ENCODE peak calls at places on chromosomes 5 and 9, in eight cellular contexts. One of them, this sample, is unnamed.

GRCh38 chr5:156912869-156913268 is 50.2 kb downstream of the TIMD4 start:
- DNase-seq in neural progenitor cell: no peak
- DNase-seq in tibial nerve: no peak
- DNase-seq in HCT116: no peak
- DNase-seq in left lung: no peak
- DNase-seq in lung: no peak
- DNase-seq in heart right ventricle: no peak
- DNase-seq in Panc1: no peak
- DNase-seq in this sample: no peak

GRCh38 chr9:37899041-37899440 is 4.9 kb downstream of the SLC25A51 start:
- DNase-seq in neural progenitor cell: no peak
- DNase-seq in tibial nerve: no peak
- DNase-seq in HCT116: no peak
- DNase-seq in left lung: no peak
- DNase-seq in lung: no peak
- DNase-seq in heart right ventricle: no peak
- DNase-seq in Panc1: no peak
- DNase-seq in this sample: no peak

GRCh38 chr5:111072949-111073682 is 1.6 kb downstream of the TSLP start:
- DNase-seq in neural progenitor cell: peak; percentile 74
- DNase-seq in tibial nerve: no peak
- DNase-seq in HCT116: peak; percentile 19
- DNase-seq in left lung: peak; percentile 88
- DNase-seq in lung: peak; percentile 74
- DNase-seq in heart right ventricle: peak; percentile 62
- DNase-seq in Panc1: no peak
- DNase-seq in this sample: peak; percentile 56

GRCh38 chr9:34318163-34318790 is 10.8 kb downstream of the KIF24 start:
- DNase-seq in neural progenitor cell: no peak
- DNase-seq in tibial nerve: no peak
- DNase-seq in HCT116: no peak
- DNase-seq in left lung: peak; percentile 76
- DNase-seq in lung: no peak
- DNase-seq in heart right ventricle: no peak
- DNase-seq in Panc1: no peak
- DNase-seq in this sample: no peak

GRCh38 chr9:131762356-131762932 is 22.6 kb upstream of the RAPGEF1 start:
- DNase-seq in neural progenitor cell: peak; percentile 89
- DNase-seq in tibial nerve: peak; percentile 41
- DNase-seq in HCT116: peak; percentile 43
- DNase-seq in left lung: peak; percentile 96
- DNase-seq in lung: peak; percentile 65
- DNase-seq in heart right ventricle: peak; percentile 53
- DNase-seq in Panc1: no peak
- DNase-seq in this sample: peak; percentile 52

GRCh38 chr5:102807878-102808502 is 52.9 kb downstream of the PAM start:
- DNase-seq in neural progenitor cell: peak; percentile 47
- DNase-seq in tibial nerve: no peak
- DNase-seq in HCT116: no peak
- DNase-seq in left lung: no peak
- DNase-seq in lung: no peak
- DNase-seq in heart right ventricle: no peak
- DNase-seq in Panc1: no peak
- DNase-seq in this sample: no peak

GRCh38 chr5:54009828-54010227 is 300.5 kb downstream of the ARL15 start:
- DNase-seq in neural progenitor cell: peak; percentile 66
- DNase-seq in tibial nerve: no peak
- DNase-seq in HCT116: no peak
- DNase-seq in left lung: no peak
- DNase-seq in lung: no peak
- DNase-seq in heart right ventricle: no peak
- DNase-seq in Panc1: no peak
- DNase-seq in this sample: no peak

GRCh38 chr9:98856982-98857381 is 49.5 kb downstream of the GALNT12 start:
- DNase-seq in neural progenitor cell: no peak
- DNase-seq in tibial nerve: no peak
- DNase-seq in HCT116: no peak
- DNase-seq in left lung: no peak
- DNase-seq in lung: no peak
- DNase-seq in heart right ventricle: no peak
- DNase-seq in Panc1: no peak
- DNase-seq in this sample: no peak

GRCh38 chr9:137582286-137582860 is 3.6 kb upstream of the DPH7 start:
- DNase-seq in neural progenitor cell: peak; percentile 57
- DNase-seq in tibial nerve: no peak
- DNase-seq in HCT116: no peak
- DNase-seq in left lung: no peak
- DNase-seq in lung: no peak
- DNase-seq in heart right ventricle: no peak
- DNase-seq in Panc1: no peak
- DNase-seq in this sample: no peak

GRCh38 chr9:129561594-129562281 is 59.2 kb downstream of the C9orf50 start:
- DNase-seq in neural progenitor cell: peak; percentile 56
- DNase-seq in tibial nerve: no peak
- DNase-seq in HCT116: no peak
- DNase-seq in left lung: peak; percentile 78
- DNase-seq in lung: peak; percentile 60
- DNase-seq in heart right ventricle: no peak
- DNase-seq in Panc1: no peak
- DNase-seq in this sample: no peak

GRCh38 chr5:129204525-129204924 is 110.0 kb downstream of the ISOC1 start:
- DNase-seq in neural progenitor cell: no peak
- DNase-seq in tibial nerve: no peak
- DNase-seq in HCT116: no peak
- DNase-seq in left lung: no peak
- DNase-seq in lung: no peak
- DNase-seq in heart right ventricle: no peak
- DNase-seq in Panc1: no peak
- DNase-seq in this sample: no peak

GRCh38 chr5:100590867-100591266 is 55.7 kb downstream of the FAM174A start:
- DNase-seq in neural progenitor cell: no peak
- DNase-seq in tibial nerve: no peak
- DNase-seq in HCT116: no peak
- DNase-seq in left lung: no peak
- DNase-seq in lung: no peak
- DNase-seq in heart right ventricle: no peak
- DNase-seq in Panc1: no peak
- DNase-seq in this sample: no peak

GRCh38 chr5:115520191-115520590 is 24.4 kb downstream of the FEM1C start:
- DNase-seq in neural progenitor cell: no peak
- DNase-seq in tibial nerve: no peak
- DNase-seq in HCT116: no peak
- DNase-seq in left lung: no peak
- DNase-seq in lung: no peak
- DNase-seq in heart right ventricle: no peak
- DNase-seq in Panc1: no peak
- DNase-seq in this sample: no peak

GRCh38 chr9:36742264-36742663 is 169.6 kb downstream of the MELK start:
- DNase-seq in neural progenitor cell: no peak
- DNase-seq in tibial nerve: no peak
- DNase-seq in HCT116: no peak
- DNase-seq in left lung: no peak
- DNase-seq in lung: no peak
- DNase-seq in heart right ventricle: no peak
- DNase-seq in Panc1: no peak
- DNase-seq in this sample: no peak

GRCh38 chr5:132491368-132492364 is 1.1 kb upstream of the IRF1 start:
- DNase-seq in neural progenitor cell: peak; percentile 21
- DNase-seq in tibial nerve: no peak
- DNase-seq in HCT116: no peak
- DNase-seq in left lung: peak; percentile 55
- DNase-seq in lung: peak; percentile 28
- DNase-seq in heart right ventricle: no peak
- DNase-seq in Panc1: no peak
- DNase-seq in this sample: peak; percentile 50
- H3K27ac ChIP-seq in neural progenitor cell: no peak overlapping the region
- H3K27ac ChIP-seq in tibial nerve: peak overlapping the region; percentile 99
- H3K27ac ChIP-seq in HCT116: peak overlapping the region; percentile 96
- H3K27ac ChIP-seq in left lung: peak overlapping the region; percentile 94
- H3K27ac ChIP-seq in lung: peak overlapping the region; percentile 99
- H3K27ac ChIP-seq in heart right ventricle: peak overlapping the region; percentile 100
- H3K27ac ChIP-seq in Panc1: peak overlapping the region; percentile 89
- H3K27ac ChIP-seq in this sample: peak overlapping the region; percentile 92

GRCh38 chr5:87125796-87126195 is 141.9 kb upstream of the RASA1 start:
- DNase-seq in neural progenitor cell: no peak
- DNase-seq in tibial nerve: no peak
- DNase-seq in HCT116: no peak
- DNase-seq in left lung: no peak
- DNase-seq in lung: no peak
- DNase-seq in heart right ventricle: no peak
- DNase-seq in Panc1: no peak
- DNase-seq in this sample: no peak

GRCh38 chr5:87120518-87121314 is 147.0 kb upstream of the RASA1 start:
- DNase-seq in neural progenitor cell: no peak
- DNase-seq in tibial nerve: no peak
- DNase-seq in HCT116: peak; percentile 85
- DNase-seq in left lung: no peak
- DNase-seq in lung: no peak
- DNase-seq in heart right ventricle: no peak
- DNase-seq in Panc1: peak; percentile 42
- DNase-seq in this sample: peak; percentile 48

GRCh38 chr5:87122171-87122977 is 145.3 kb upstream of the RASA1 start:
- DNase-seq in neural progenitor cell: no peak
- DNase-seq in tibial nerve: no peak
- DNase-seq in HCT116: no peak
- DNase-seq in left lung: no peak
- DNase-seq in lung: no peak
- DNase-seq in heart right ventricle: no peak
- DNase-seq in Panc1: no peak
- DNase-seq in this sample: no peak

GRCh38 chr5:87119588-87119987 is 148.1 kb upstream of the RASA1 start:
- DNase-seq in neural progenitor cell: no peak
- DNase-seq in tibial nerve: no peak
- DNase-seq in HCT116: no peak
- DNase-seq in left lung: no peak
- DNase-seq in lung: no peak
- DNase-seq in heart right ventricle: no peak
- DNase-seq in Panc1: no peak
- DNase-seq in this sample: no peak

GRCh38 chr5:87121315-87122170 is 146.1 kb upstream of the RASA1 start:
- DNase-seq in neural progenitor cell: no peak
- DNase-seq in tibial nerve: no peak
- DNase-seq in HCT116: peak; percentile 71
- DNase-seq in left lung: no peak
- DNase-seq in lung: no peak
- DNase-seq in heart right ventricle: no peak
- DNase-seq in Panc1: peak; percentile 51
- DNase-seq in this sample: peak; percentile 67
- H3K4me1 ChIP-seq in neural progenitor cell: no peaks in the 10 kb centered on the region
- H3K4me1 ChIP-seq in tibial nerve: peaks cover 10% of the 10 kb centered on the region
- H3K4me1 ChIP-seq in HCT116: peaks cover 18% of the 10 kb centered on the region
- H3K4me1 ChIP-seq in left lung: no peaks in the 10 kb centered on the region
- H3K4me1 ChIP-seq in lung: no peaks in the 10 kb centered on the region
- H3K4me1 ChIP-seq in heart right ventricle: peaks cover 37% of the 10 kb centered on the region
- H3K4me1 ChIP-seq in Panc1: no peaks in the 10 kb centered on the region
- H3K4me1 ChIP-seq in this sample: peaks cover 35% of the 10 kb centered on the region

GRCh38 chr9:113012492-113012891 is 500 bp upstream of the ZNF883 start:
- DNase-seq in neural progenitor cell: no peak
- DNase-seq in tibial nerve: no peak
- DNase-seq in HCT116: no peak
- DNase-seq in left lung: no peak
- DNase-seq in lung: no peak
- DNase-seq in heart right ventricle: no peak
- DNase-seq in Panc1: no peak
- DNase-seq in this sample: no peak
- H3K4me3 ChIP-seq in neural progenitor cell: peak overlapping the region; percentile 55
- H3K4me3 ChIP-seq in tibial nerve: no peak overlapping the region
- H3K4me3 ChIP-seq in HCT116: no peak overlapping the region
- H3K4me3 ChIP-seq in left lung: peak overlapping the region; percentile 16
- H3K4me3 ChIP-seq in lung: no peak overlapping the region
- H3K4me3 ChIP-seq in heart right ventricle: peak overlapping the region; percentile 24
- H3K4me3 ChIP-seq in Panc1: no peak overlapping the region
- H3K4me3 ChIP-seq in this sample: no peak overlapping the region

DNA sequence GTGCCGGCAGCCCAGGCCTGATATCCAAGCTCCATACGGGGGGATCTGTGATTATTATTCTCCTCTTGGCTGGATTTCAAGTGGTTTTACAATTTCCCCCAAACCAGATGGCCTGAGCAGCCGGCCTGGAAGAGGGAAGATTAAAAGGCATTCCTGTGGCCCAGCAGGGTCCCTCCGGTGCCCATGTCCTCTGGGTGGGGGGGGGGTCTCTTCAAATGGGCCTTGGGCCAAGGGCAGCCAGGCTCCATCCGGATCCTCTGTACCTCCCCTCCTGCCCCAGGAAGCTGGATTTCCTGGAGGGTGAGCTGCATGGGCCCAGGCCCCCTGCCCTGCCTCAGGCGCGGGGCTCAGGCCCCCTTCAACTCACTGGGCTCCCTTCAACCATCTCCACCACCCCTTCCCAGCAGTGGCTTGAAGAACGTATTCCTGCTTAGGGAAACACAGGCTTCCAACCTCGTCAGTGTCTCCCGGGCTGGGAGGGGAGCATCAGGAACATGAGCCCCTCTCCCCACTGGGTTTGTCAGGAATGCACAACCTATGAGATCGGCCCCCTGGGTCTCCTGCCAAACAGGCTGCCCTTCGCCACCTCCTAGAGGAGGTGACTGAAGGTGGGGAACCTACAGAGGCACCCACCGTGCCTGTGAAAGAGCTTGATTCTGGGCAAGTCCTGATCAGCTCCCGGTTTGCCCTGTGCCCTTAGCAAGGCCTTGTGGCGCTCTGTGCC is 62.9 kb upstream of the ORM1 start:
- DNase-seq in neural progenitor cell: peak; percentile 15
- DNase-seq in tibial nerve: no peak
- DNase-seq in HCT116: no peak
- DNase-seq in left lung: no peak
- DNase-seq in lung: no peak
- DNase-seq in heart right ventricle: no peak
- DNase-seq in Panc1: no peak
- DNase-seq in this sample: no peak
- H3K27ac ChIP-seq in neural progenitor cell: no peak overlapping the region
- H3K27ac ChIP-seq in tibial nerve: no peak overlapping the region
- H3K27ac ChIP-seq in HCT116: no peak overlapping the region
- H3K27ac ChIP-seq in left lung: no peak overlapping the region
- H3K27ac ChIP-seq in lung: no peak overlapping the region
- H3K27ac ChIP-seq in heart right ventricle: no peak overlapping the region
- H3K27ac ChIP-seq in Panc1: no peak overlapping the region
- H3K27ac ChIP-seq in this sample: no peak overlapping the region

GRCh38 chr5:141636413-141637265 is at the start of the genes HDAC3 and RELL2:
- DNase-seq in neural progenitor cell: peak; percentile 95
- DNase-seq in tibial nerve: peak; percentile 85
- DNase-seq in HCT116: peak; percentile 68
- DNase-seq in left lung: peak; percentile 99
- DNase-seq in lung: peak; percentile 93
- DNase-seq in heart right ventricle: peak; percentile 93
- DNase-seq in Panc1: no peak
- DNase-seq in this sample: peak; percentile 97

GRCh38 chr5:141634720-141635119 is 1.9 kb downstream of the HDAC3 start:
- DNase-seq in neural progenitor cell: no peak
- DNase-seq in tibial nerve: no peak
- DNase-seq in HCT116: no peak
- DNase-seq in left lung: no peak
- DNase-seq in lung: no peak
- DNase-seq in heart right ventricle: no peak
- DNase-seq in Panc1: no peak
- DNase-seq in this sample: no peak

GRCh38 chr5:141635646-141636045 is 1.0 kb downstream of the HDAC3 start:
- DNase-seq in neural progenitor cell: no peak
- DNase-seq in tibial nerve: no peak
- DNase-seq in HCT116: no peak
- DNase-seq in left lung: no peak
- DNase-seq in lung: no peak
- DNase-seq in heart right ventricle: no peak
- DNase-seq in Panc1: no peak
- DNase-seq in this sample: no peak

GRCh38 chr5:141637266-141637692 is 482 bp downstream of the RELL2 start:
- DNase-seq in neural progenitor cell: peak; percentile 62
- DNase-seq in tibial nerve: no peak
- DNase-seq in HCT116: no peak
- DNase-seq in left lung: peak; percentile 88
- DNase-seq in lung: no peak
- DNase-seq in heart right ventricle: no peak
- DNase-seq in Panc1: no peak
- DNase-seq in this sample: no peak

GRCh38 chr5:141636106-141636412 is 590 bp downstream of the HDAC3 start:
- DNase-seq in neural progenitor cell: no peak
- DNase-seq in tibial nerve: no peak
- DNase-seq in HCT116: no peak
- DNase-seq in left lung: no peak
- DNase-seq in lung: no peak
- DNase-seq in heart right ventricle: no peak
- DNase-seq in Panc1: no peak
- DNase-seq in this sample: no peak
- H3K4me1 ChIP-seq in neural progenitor cell: peaks cover 5% of the 10 kb centered on the region
- H3K4me1 ChIP-seq in tibial nerve: peaks cover 28% of the 10 kb centered on the region
- H3K4me1 ChIP-seq in HCT116: peaks cover 5% of the 10 kb centered on the region
- H3K4me1 ChIP-seq in left lung: peaks cover 14% of the 10 kb centered on the region
- H3K4me1 ChIP-seq in lung: peaks cover 15% of the 10 kb centered on the region
- H3K4me1 ChIP-seq in heart right ventricle: peaks cover 54% of the 10 kb centered on the region
- H3K4me1 ChIP-seq in Panc1: peaks cover 8% of the 10 kb centered on the region
- H3K4me1 ChIP-seq in this sample: peaks cover 23% of the 10 kb centered on the region